ENCODE peak calls at places on chromosomes 4 and X, in five cellular contexts. One of them, this sample, is unnamed.

GRCh38 chr4:89316931-89317366 is 9.3 kb upstream of the GPRIN3 start:
- DNase-seq in H9: no peak
- DNase-seq in neuronal stem cell: no peak
- DNase-seq in IMR-90: peak; percentile 16
- DNase-seq in H1: no peak
- DNase-seq in this sample: peak; percentile 73

GRCh38 chrX:77668391-77669237 is 117.4 kb downstream of the ATRX start:
- DNase-seq in H9: no peak
- DNase-seq in neuronal stem cell: no peak
- DNase-seq in IMR-90: peak; percentile 55
- DNase-seq in H1: no peak
- DNase-seq in this sample: peak; percentile 66

GRCh38 chr4:126899382-126899801 is 733.4 kb upstream of the INTU start:
- DNase-seq in H9: no peak
- DNase-seq in neuronal stem cell: no peak
- DNase-seq in IMR-90: peak; percentile 94
- DNase-seq in H1: no peak
- DNase-seq in this sample: peak; percentile 26

GRCh38 chrX:38811515-38812239 is 10.4 kb downstream of the MID1IP1 start:
- DNase-seq in H9: no peak
- DNase-seq in neuronal stem cell: no peak
- DNase-seq in IMR-90: no peak
- DNase-seq in H1: no peak
- DNase-seq in this sample: peak; percentile 11

GRCh38 chr4:10226756-10227155 is 110.2 kb upstream of the WDR1 start:
- DNase-seq in H9: no peak
- DNase-seq in neuronal stem cell: no peak
- DNase-seq in IMR-90: no peak
- DNase-seq in H1: no peak
- DNase-seq in this sample: no peak

GRCh38 chr4:3486556-3487270 is 23.6 kb downstream of the DOK7 start:
- DNase-seq in H9: no peak
- DNase-seq in neuronal stem cell: no peak
- DNase-seq in IMR-90: no peak
- DNase-seq in H1: no peak
- DNase-seq in this sample: no peak

GRCh38 chrX:103656623-103657022 is 27.8 kb downstream of the TCEAL1 start:
- DNase-seq in H9: no peak
- DNase-seq in neuronal stem cell: no peak
- DNase-seq in IMR-90: peak; percentile 83
- DNase-seq in H1: no peak
- DNase-seq in this sample: peak; percentile 71

GRCh38 chrX:41441934-41442823 is 5.0 kb upstream of the NYX start:
- DNase-seq in H9: peak; percentile 86
- DNase-seq in neuronal stem cell: peak; percentile 29
- DNase-seq in IMR-90: peak; percentile 55
- DNase-seq in H1: peak; percentile 92
- DNase-seq in this sample: peak; percentile 90

GRCh38 chr4:172802041-172802440 is 366.6 kb upstream of the GALNT7 start:
- DNase-seq in H9: no peak
- DNase-seq in neuronal stem cell: no peak
- DNase-seq in IMR-90: no peak
- DNase-seq in H1: no peak
- DNase-seq in this sample: no peak

GRCh38 chr4:24515698-24516097 is 68.7 kb downstream of the DHX15 start:
- DNase-seq in H9: peak; percentile 58
- DNase-seq in neuronal stem cell: no peak
- DNase-seq in IMR-90: no peak
- DNase-seq in H1: no peak
- DNase-seq in this sample: no peak

GRCh38 chrX:147637190-147637589 is 274.5 kb upstream of the FMR1 start:
- DNase-seq in H9: no peak
- DNase-seq in neuronal stem cell: no peak
- DNase-seq in IMR-90: no peak
- DNase-seq in H1: no peak
- DNase-seq in this sample: no peak

GRCh38 chr4:97987019-97987648 is 156.1 kb downstream of the STPG2 start:
- DNase-seq in H9: no peak
- DNase-seq in neuronal stem cell: no peak
- DNase-seq in IMR-90: no peak
- DNase-seq in H1: no peak
- DNase-seq in this sample: peak; percentile 18

GRCh38 chrX:40148439-40149285 is 50.9 kb upstream of the BCOR start:
- DNase-seq in H9: peak; percentile 56
- DNase-seq in neuronal stem cell: no peak
- DNase-seq in IMR-90: no peak
- DNase-seq in H1: peak; percentile 45
- DNase-seq in this sample: peak; percentile 73

GRCh38 chr4:83860200-83860599 is 324.3 kb downstream of the GPAT3 start:
- DNase-seq in H9: no peak
- DNase-seq in neuronal stem cell: no peak
- DNase-seq in IMR-90: no peak
- DNase-seq in H1: no peak
- DNase-seq in this sample: no peak

GRCh38 chr4:40316333-40316781 is 18.8 kb upstream of the CHRNA9 start:
- DNase-seq in H9: no peak
- DNase-seq in neuronal stem cell: no peak
- DNase-seq in IMR-90: peak; percentile 93
- DNase-seq in H1: no peak
- DNase-seq in this sample: peak; percentile 99

GRCh38 chrX:46912673-46913491 is 661 bp downstream of the JADE3 start:
- DNase-seq in H9: peak; percentile 49
- DNase-seq in neuronal stem cell: peak; percentile 51
- DNase-seq in IMR-90: peak; percentile 14
- DNase-seq in H1: peak; percentile 60
- DNase-seq in this sample: peak; percentile 59

GRCh38 chrX:1185556-1185955 is 26.9 kb downstream of the CRLF2 start:
- DNase-seq in H9: peak; percentile 3
- DNase-seq in neuronal stem cell: no peak
- DNase-seq in IMR-90: no peak
- DNase-seq in H1: peak; percentile 26
- DNase-seq in this sample: no peak

GRCh38 chr4:102525099-102525498 is 23.9 kb downstream of the NFKB1 start:
- DNase-seq in H9: no peak
- DNase-seq in neuronal stem cell: no peak
- DNase-seq in IMR-90: peak; percentile 39
- DNase-seq in H1: no peak
- DNase-seq in this sample: peak; percentile 65

GRCh38 chrX:69505772-69506616 is 1.9 kb downstream of the NALF2 start:
- DNase-seq in H9: no peak
- DNase-seq in neuronal stem cell: no peak
- DNase-seq in IMR-90: no peak
- DNase-seq in H1: no peak
- DNase-seq in this sample: no peak

GRCh38 chr4:25815586-25815985 is 47.2 kb downstream of the SEL1L3 start:
- DNase-seq in H9: no peak
- DNase-seq in neuronal stem cell: no peak
- DNase-seq in IMR-90: no peak
- DNase-seq in H1: no peak
- DNase-seq in this sample: no peak

GRCh38 chrX:21758488-21758887 is 572 bp upstream of the SMPX start:
- DNase-seq in H9: no peak
- DNase-seq in neuronal stem cell: no peak
- DNase-seq in IMR-90: no peak
- DNase-seq in H1: no peak
- DNase-seq in this sample: no peak

GRCh38 chr4:7034262-7035081 is 8.7 kb upstream of the TADA2B start:
- DNase-seq in H9: no peak
- DNase-seq in neuronal stem cell: no peak
- DNase-seq in IMR-90: peak; percentile 67
- DNase-seq in H1: no peak
- DNase-seq in this sample: peak; percentile 76

GRCh38 chrX:53682885-53683555 is 3.5 kb downstream of the HUWE1 start:
- DNase-seq in H9: peak; percentile 52
- DNase-seq in neuronal stem cell: no peak
- DNase-seq in IMR-90: peak; percentile 50
- DNase-seq in H1: peak; percentile 46
- DNase-seq in this sample: peak; percentile 82

GRCh38 chr4:18882468-18882867 is 860.9 kb upstream of the LCORL start:
- DNase-seq in H9: no peak
- DNase-seq in neuronal stem cell: peak; percentile 2
- DNase-seq in IMR-90: peak; percentile 72
- DNase-seq in H1: no peak
- DNase-seq in this sample: peak; percentile 58

GRCh38 chrX:119398974-119399771 is at the start of gene SLC25A43:
- DNase-seq in H9: peak; percentile 37
- DNase-seq in neuronal stem cell: no peak
- DNase-seq in IMR-90: no peak
- DNase-seq in H1: peak; percentile 57
- DNase-seq in this sample: peak; percentile 31

GRCh38 chr4:169030575-169030982 is 20.5 kb upstream of the CBR4 start:
- DNase-seq in H9: no peak
- DNase-seq in neuronal stem cell: no peak
- DNase-seq in IMR-90: peak; percentile 47
- DNase-seq in H1: no peak
- DNase-seq in this sample: peak; percentile 15
- H2AFZ ChIP-seq in H9: no peak overlapping the region
- H2AFZ ChIP-seq in neuronal stem cell: peak overlapping the region; percentile 38
- H2AFZ ChIP-seq in IMR-90: no peak overlapping the region
- H2AFZ ChIP-seq in H1: peak overlapping the region; percentile 18
- H2AFZ ChIP-seq in this sample: no peak overlapping the region

GRCh38 chr4:143352720-143353119 is 16.0 kb downstream of the GAB1 start:
- DNase-seq in H9: no peak
- DNase-seq in neuronal stem cell: no peak
- DNase-seq in IMR-90: no peak
- DNase-seq in H1: no peak
- DNase-seq in this sample: no peak
- H3K27ac ChIP-seq in H9: no peak overlapping the region
- H3K27ac ChIP-seq in neuronal stem cell: no peak overlapping the region
- H3K27ac ChIP-seq in IMR-90: no peak overlapping the region
- H3K27ac ChIP-seq in H1: no peak overlapping the region
- H3K27ac ChIP-seq in this sample: no peak overlapping the region

GRCh38 chr4:138242076-138242829 is at the start of gene SLC7A11:
- DNase-seq in H9: peak; percentile 91
- DNase-seq in neuronal stem cell: peak; percentile 78
- DNase-seq in IMR-90: peak; percentile 100
- DNase-seq in H1: peak; percentile 58
- DNase-seq in this sample: peak; percentile 99

GRCh38 chr4:138241281-138242075 is 671 bp downstream of the SLC7A11 start:
- DNase-seq in H9: no peak
- DNase-seq in neuronal stem cell: no peak
- DNase-seq in IMR-90: peak; percentile 38
- DNase-seq in H1: no peak
- DNase-seq in this sample: peak; percentile 67

GRCh38 chr4:138242830-138243149 is 641 bp upstream of the SLC7A11 start:
- DNase-seq in H9: no peak
- DNase-seq in neuronal stem cell: no peak
- DNase-seq in IMR-90: no peak
- DNase-seq in H1: no peak
- DNase-seq in this sample: no peak

GRCh38 chr4:138239496-138239895 is 2.7 kb downstream of the SLC7A11 start:
- DNase-seq in H9: no peak
- DNase-seq in neuronal stem cell: no peak
- DNase-seq in IMR-90: no peak
- DNase-seq in H1: no peak
- DNase-seq in this sample: peak; percentile 30

GRCh38 chr4:138243369-138243768 is 1.2 kb upstream of the SLC7A11 start:
- DNase-seq in H9: no peak
- DNase-seq in neuronal stem cell: no peak
- DNase-seq in IMR-90: no peak
- DNase-seq in H1: no peak
- DNase-seq in this sample: no peak
- H2BK15ac ChIP-seq in H9: no peak overlapping the region
- H2BK15ac ChIP-seq in neuronal stem cell: no peak overlapping the region
- H2BK15ac ChIP-seq in IMR-90: peak overlapping the region; percentile 81
- H2BK15ac ChIP-seq in H1: no peak overlapping the region
- H2BK15ac ChIP-seq in this sample: no peak overlapping the region

DNA sequence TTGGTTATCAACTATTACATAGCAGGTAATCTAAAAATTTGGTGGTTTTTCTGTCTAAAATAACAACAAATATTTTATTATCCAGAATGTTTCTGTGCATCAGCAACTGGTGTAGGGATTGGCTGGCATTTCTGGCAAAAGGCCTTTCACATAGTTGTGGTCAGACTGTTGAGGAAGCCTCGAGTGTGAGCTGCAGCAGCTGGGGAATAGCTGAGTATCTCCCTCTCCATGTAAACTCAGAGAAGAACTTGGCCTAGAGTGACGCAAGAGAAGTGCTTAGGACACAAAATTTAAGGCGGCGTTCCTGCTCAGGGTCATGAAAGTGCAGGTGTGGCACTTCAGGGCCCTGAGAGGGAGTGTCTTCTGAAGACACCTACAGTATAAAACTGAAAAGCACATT is 558.9 kb downstream of the SPOCK3 start:
- DNase-seq in H9: no peak
- DNase-seq in neuronal stem cell: no peak
- DNase-seq in IMR-90: no peak
- DNase-seq in H1: no peak
- DNase-seq in this sample: peak; percentile 88
- H2AFZ ChIP-seq in H9: no peak overlapping the region
- H2AFZ ChIP-seq in neuronal stem cell: no peak overlapping the region
- H2AFZ ChIP-seq in IMR-90: no peak overlapping the region
- H2AFZ ChIP-seq in H1: no peak overlapping the region
- H2AFZ ChIP-seq in this sample: no peak overlapping the region

GRCh38 chrX:129932792-129933321 is 26.9 kb downstream of the UTP14A start:
- DNase-seq in H9: peak; percentile 35
- DNase-seq in neuronal stem cell: no peak
- DNase-seq in IMR-90: no peak
- DNase-seq in H1: no peak
- DNase-seq in this sample: peak; percentile 15

GRCh38 chrX:129933700-129934099 is 27.7 kb downstream of the UTP14A start:
- DNase-seq in H9: no peak
- DNase-seq in neuronal stem cell: no peak
- DNase-seq in IMR-90: no peak
- DNase-seq in H1: no peak
- DNase-seq in this sample: no peak

GRCh38 chrX:129934952-129935351 is 29.0 kb downstream of the UTP14A start:
- DNase-seq in H9: no peak
- DNase-seq in neuronal stem cell: no peak
- DNase-seq in IMR-90: no peak
- DNase-seq in H1: no peak
- DNase-seq in this sample: no peak

GRCh38 chrX:129932137-129932791 is 26.3 kb downstream of the UTP14A start:
- DNase-seq in H9: peak; percentile 86
- DNase-seq in neuronal stem cell: peak; percentile 74
- DNase-seq in IMR-90: peak; percentile 81
- DNase-seq in H1: peak; percentile 77
- DNase-seq in this sample: peak; percentile 84

DNA sequence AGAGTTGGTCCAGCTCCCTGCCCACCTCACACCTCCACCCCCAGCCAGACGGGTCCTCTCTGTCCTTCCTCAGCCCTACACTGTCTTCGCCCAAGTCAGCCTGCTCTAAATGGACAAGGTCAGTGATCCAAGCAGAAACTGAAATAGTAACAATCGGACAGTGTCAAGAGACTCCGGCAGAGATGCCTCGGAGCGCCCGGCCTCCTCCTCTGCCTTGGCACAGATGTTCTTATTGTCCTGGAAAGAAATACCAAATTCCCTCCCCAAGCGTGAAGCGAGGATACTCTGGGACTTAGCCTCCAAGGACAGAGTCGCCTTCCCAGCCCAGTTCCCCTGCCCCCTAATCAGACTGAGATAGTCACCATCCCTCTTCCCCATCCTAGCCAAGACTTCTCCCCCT is 28.5 kb downstream of the UTP14A start:
- DNase-seq in H9: no peak
- DNase-seq in neuronal stem cell: no peak
- DNase-seq in IMR-90: no peak
- DNase-seq in H1: no peak
- DNase-seq in this sample: no peak
- H3K27ac ChIP-seq in H9: no peak overlapping the region
- H3K27ac ChIP-seq in neuronal stem cell: no peak overlapping the region
- H3K27ac ChIP-seq in IMR-90: no peak overlapping the region
- H3K27ac ChIP-seq in H1: no peak overlapping the region
- H3K27ac ChIP-seq in this sample: no peak overlapping the region

GRCh38 chr4:54658321-54659093 is 750 bp downstream of the KIT start:
- DNase-seq in H9: peak; percentile 54
- DNase-seq in neuronal stem cell: peak; percentile 52
- DNase-seq in IMR-90: peak; percentile 36
- DNase-seq in H1: peak; percentile 78
- DNase-seq in this sample: peak; percentile 67
- H2BK15ac ChIP-seq in H9: no peak overlapping the region
- H2BK15ac ChIP-seq in neuronal stem cell: peak overlapping the region; percentile 35
- H2BK15ac ChIP-seq in IMR-90: no peak overlapping the region
- H2BK15ac ChIP-seq in H1: no peak overlapping the region
- H2BK15ac ChIP-seq in this sample: no peak overlapping the region